ENCODE peak calls at places on chromosomes 7 and 10, in four cellular contexts. One of them, this sample, is unnamed.

GRCh38 chr10:103660364-103661197 is 167.1 kb downstream of the NEURL1 start:
- DNase-seq in stimulated activated CD4-positive, alpha-beta T cell treated with anti-CD3 and anti-CD28 coated beads, Interleukin-1b, Interleukin-23, amount 100 ng/mL, for 24 hours: no peak
- DNase-seq in HuH-7.5: no peak
- DNase-seq in activated CD8-positive, alpha-beta memory T cell treated with anti-CD3 and anti-CD28 coated beads, Interleukin-2, amount 50 U/mL, for 4 hours: no peak
- DNase-seq in this sample: no peak

GRCh38 chr7:77538186-77538907 is 1.3 kb downstream of the PTPN12 start:
- DNase-seq in stimulated activated CD4-positive, alpha-beta T cell treated with anti-CD3 and anti-CD28 coated beads, Interleukin-1b, Interleukin-23, amount 100 ng/mL, for 24 hours: no peak
- DNase-seq in HuH-7.5: peak; percentile 61
- DNase-seq in activated CD8-positive, alpha-beta memory T cell treated with anti-CD3 and anti-CD28 coated beads, Interleukin-2, amount 50 U/mL, for 4 hours: peak; percentile 24
- DNase-seq in this sample: peak; percentile 73

GRCh38 chr7:45112648-45113047 is 1.2 kb upstream of the TBRG4 start:
- DNase-seq in stimulated activated CD4-positive, alpha-beta T cell treated with anti-CD3 and anti-CD28 coated beads, Interleukin-1b, Interleukin-23, amount 100 ng/mL, for 24 hours: no peak
- DNase-seq in HuH-7.5: no peak
- DNase-seq in activated CD8-positive, alpha-beta memory T cell treated with anti-CD3 and anti-CD28 coated beads, Interleukin-2, amount 50 U/mL, for 4 hours: no peak
- DNase-seq in this sample: no peak

GRCh38 chr7:40598915-40599314 is 464.1 kb downstream of the SUGCT start:
- DNase-seq in stimulated activated CD4-positive, alpha-beta T cell treated with anti-CD3 and anti-CD28 coated beads, Interleukin-1b, Interleukin-23, amount 100 ng/mL, for 24 hours: no peak
- DNase-seq in HuH-7.5: no peak
- DNase-seq in activated CD8-positive, alpha-beta memory T cell treated with anti-CD3 and anti-CD28 coated beads, Interleukin-2, amount 50 U/mL, for 4 hours: no peak
- DNase-seq in this sample: no peak

GRCh38 chr10:48514263-48514662 is 90.6 kb downstream of the ARHGAP22 start:
- DNase-seq in stimulated activated CD4-positive, alpha-beta T cell treated with anti-CD3 and anti-CD28 coated beads, Interleukin-1b, Interleukin-23, amount 100 ng/mL, for 24 hours: no peak
- DNase-seq in HuH-7.5: no peak
- DNase-seq in activated CD8-positive, alpha-beta memory T cell treated with anti-CD3 and anti-CD28 coated beads, Interleukin-2, amount 50 U/mL, for 4 hours: no peak
- DNase-seq in this sample: no peak

GRCh38 chr10:102799691-102800435 is 37.4 kb downstream of the CYP17A1 start:
- DNase-seq in stimulated activated CD4-positive, alpha-beta T cell treated with anti-CD3 and anti-CD28 coated beads, Interleukin-1b, Interleukin-23, amount 100 ng/mL, for 24 hours: no peak
- DNase-seq in HuH-7.5: no peak
- DNase-seq in activated CD8-positive, alpha-beta memory T cell treated with anti-CD3 and anti-CD28 coated beads, Interleukin-2, amount 50 U/mL, for 4 hours: no peak
- DNase-seq in this sample: no peak

GRCh38 chr10:130200156-130201042 is 64.2 kb downstream of the GLRX3 start:
- DNase-seq in stimulated activated CD4-positive, alpha-beta T cell treated with anti-CD3 and anti-CD28 coated beads, Interleukin-1b, Interleukin-23, amount 100 ng/mL, for 24 hours: no peak
- DNase-seq in HuH-7.5: no peak
- DNase-seq in activated CD8-positive, alpha-beta memory T cell treated with anti-CD3 and anti-CD28 coated beads, Interleukin-2, amount 50 U/mL, for 4 hours: no peak
- DNase-seq in this sample: no peak

GRCh38 chr10:117563780-117564179 is 21.2 kb downstream of the EMX2 start:
- DNase-seq in stimulated activated CD4-positive, alpha-beta T cell treated with anti-CD3 and anti-CD28 coated beads, Interleukin-1b, Interleukin-23, amount 100 ng/mL, for 24 hours: no peak
- DNase-seq in HuH-7.5: no peak
- DNase-seq in activated CD8-positive, alpha-beta memory T cell treated with anti-CD3 and anti-CD28 coated beads, Interleukin-2, amount 50 U/mL, for 4 hours: no peak
- DNase-seq in this sample: no peak

GRCh38 chr7:28629216-28629848 is 217.0 kb downstream of the CREB5 start:
- DNase-seq in stimulated activated CD4-positive, alpha-beta T cell treated with anti-CD3 and anti-CD28 coated beads, Interleukin-1b, Interleukin-23, amount 100 ng/mL, for 24 hours: no peak
- DNase-seq in HuH-7.5: no peak
- DNase-seq in activated CD8-positive, alpha-beta memory T cell treated with anti-CD3 and anti-CD28 coated beads, Interleukin-2, amount 50 U/mL, for 4 hours: no peak
- DNase-seq in this sample: no peak

GRCh38 chr10:14712991-14713422 is 61.7 kb downstream of the FAM107B start:
- DNase-seq in stimulated activated CD4-positive, alpha-beta T cell treated with anti-CD3 and anti-CD28 coated beads, Interleukin-1b, Interleukin-23, amount 100 ng/mL, for 24 hours: no peak
- DNase-seq in HuH-7.5: no peak
- DNase-seq in activated CD8-positive, alpha-beta memory T cell treated with anti-CD3 and anti-CD28 coated beads, Interleukin-2, amount 50 U/mL, for 4 hours: no peak
- DNase-seq in this sample: no peak

GRCh38 chr7:47293884-47294568 is 287.9 kb downstream of the TNS3 start:
- DNase-seq in stimulated activated CD4-positive, alpha-beta T cell treated with anti-CD3 and anti-CD28 coated beads, Interleukin-1b, Interleukin-23, amount 100 ng/mL, for 24 hours: no peak
- DNase-seq in HuH-7.5: no peak
- DNase-seq in activated CD8-positive, alpha-beta memory T cell treated with anti-CD3 and anti-CD28 coated beads, Interleukin-2, amount 50 U/mL, for 4 hours: no peak
- DNase-seq in this sample: no peak

GRCh38 chr7:140689199-140690152 is 7.0 kb upstream of the NDUFB2 start:
- DNase-seq in stimulated activated CD4-positive, alpha-beta T cell treated with anti-CD3 and anti-CD28 coated beads, Interleukin-1b, Interleukin-23, amount 100 ng/mL, for 24 hours: no peak
- DNase-seq in HuH-7.5: no peak
- DNase-seq in activated CD8-positive, alpha-beta memory T cell treated with anti-CD3 and anti-CD28 coated beads, Interleukin-2, amount 50 U/mL, for 4 hours: no peak
- DNase-seq in this sample: no peak

GRCh38 chr7:119900996-119901395 is 372.0 kb upstream of the KCND2 start:
- DNase-seq in stimulated activated CD4-positive, alpha-beta T cell treated with anti-CD3 and anti-CD28 coated beads, Interleukin-1b, Interleukin-23, amount 100 ng/mL, for 24 hours: no peak
- DNase-seq in HuH-7.5: no peak
- DNase-seq in activated CD8-positive, alpha-beta memory T cell treated with anti-CD3 and anti-CD28 coated beads, Interleukin-2, amount 50 U/mL, for 4 hours: no peak
- DNase-seq in this sample: no peak

GRCh38 chr10:29356931-29357330 is 68.1 kb downstream of the LYZL1 start:
- DNase-seq in stimulated activated CD4-positive, alpha-beta T cell treated with anti-CD3 and anti-CD28 coated beads, Interleukin-1b, Interleukin-23, amount 100 ng/mL, for 24 hours: no peak
- DNase-seq in HuH-7.5: no peak
- DNase-seq in activated CD8-positive, alpha-beta memory T cell treated with anti-CD3 and anti-CD28 coated beads, Interleukin-2, amount 50 U/mL, for 4 hours: no peak
- DNase-seq in this sample: no peak

GRCh38 chr7:76380623-76380966 is 21.8 kb upstream of the YWHAG start:
- DNase-seq in stimulated activated CD4-positive, alpha-beta T cell treated with anti-CD3 and anti-CD28 coated beads, Interleukin-1b, Interleukin-23, amount 100 ng/mL, for 24 hours: no peak
- DNase-seq in HuH-7.5: no peak
- DNase-seq in activated CD8-positive, alpha-beta memory T cell treated with anti-CD3 and anti-CD28 coated beads, Interleukin-2, amount 50 U/mL, for 4 hours: no peak
- DNase-seq in this sample: no peak

GRCh38 chr7:134690614-134691504 is 44.2 kb downstream of the BPGM start:
- DNase-seq in stimulated activated CD4-positive, alpha-beta T cell treated with anti-CD3 and anti-CD28 coated beads, Interleukin-1b, Interleukin-23, amount 100 ng/mL, for 24 hours: no peak
- DNase-seq in HuH-7.5: no peak
- DNase-seq in activated CD8-positive, alpha-beta memory T cell treated with anti-CD3 and anti-CD28 coated beads, Interleukin-2, amount 50 U/mL, for 4 hours: no peak
- DNase-seq in this sample: no peak

GRCh38 chr10:71799785-71800453 is 26.6 kb upstream of the VSIR start:
- DNase-seq in stimulated activated CD4-positive, alpha-beta T cell treated with anti-CD3 and anti-CD28 coated beads, Interleukin-1b, Interleukin-23, amount 100 ng/mL, for 24 hours: no peak
- DNase-seq in HuH-7.5: no peak
- DNase-seq in activated CD8-positive, alpha-beta memory T cell treated with anti-CD3 and anti-CD28 coated beads, Interleukin-2, amount 50 U/mL, for 4 hours: no peak
- DNase-seq in this sample: no peak

GRCh38 chr10:124428207-124428777 is 9.6 kb upstream of the OAT start:
- DNase-seq in stimulated activated CD4-positive, alpha-beta T cell treated with anti-CD3 and anti-CD28 coated beads, Interleukin-1b, Interleukin-23, amount 100 ng/mL, for 24 hours: no peak
- DNase-seq in HuH-7.5: no peak
- DNase-seq in activated CD8-positive, alpha-beta memory T cell treated with anti-CD3 and anti-CD28 coated beads, Interleukin-2, amount 50 U/mL, for 4 hours: no peak
- DNase-seq in this sample: no peak

GRCh38 chr7:13989138-13989943 is at the start of gene ETV1:
- DNase-seq in stimulated activated CD4-positive, alpha-beta T cell treated with anti-CD3 and anti-CD28 coated beads, Interleukin-1b, Interleukin-23, amount 100 ng/mL, for 24 hours: no peak
- DNase-seq in HuH-7.5: peak; percentile 51
- DNase-seq in activated CD8-positive, alpha-beta memory T cell treated with anti-CD3 and anti-CD28 coated beads, Interleukin-2, amount 50 U/mL, for 4 hours: no peak
- DNase-seq in this sample: peak; percentile 31

GRCh38 chr10:50883624-50884023 is 1.8 kb downstream of the A1CF start:
- DNase-seq in stimulated activated CD4-positive, alpha-beta T cell treated with anti-CD3 and anti-CD28 coated beads, Interleukin-1b, Interleukin-23, amount 100 ng/mL, for 24 hours: no peak
- DNase-seq in HuH-7.5: no peak
- DNase-seq in activated CD8-positive, alpha-beta memory T cell treated with anti-CD3 and anti-CD28 coated beads, Interleukin-2, amount 50 U/mL, for 4 hours: no peak
- DNase-seq in this sample: no peak

GRCh38 chr10:34223658-34224057 is 591.4 kb downstream of the PARD3 start:
- DNase-seq in stimulated activated CD4-positive, alpha-beta T cell treated with anti-CD3 and anti-CD28 coated beads, Interleukin-1b, Interleukin-23, amount 100 ng/mL, for 24 hours: no peak
- DNase-seq in HuH-7.5: no peak
- DNase-seq in activated CD8-positive, alpha-beta memory T cell treated with anti-CD3 and anti-CD28 coated beads, Interleukin-2, amount 50 U/mL, for 4 hours: no peak
- DNase-seq in this sample: no peak

GRCh38 chr10:94131885-94132284 is 138.2 kb downstream of the PLCE1 start:
- DNase-seq in stimulated activated CD4-positive, alpha-beta T cell treated with anti-CD3 and anti-CD28 coated beads, Interleukin-1b, Interleukin-23, amount 100 ng/mL, for 24 hours: no peak
- DNase-seq in HuH-7.5: no peak
- DNase-seq in activated CD8-positive, alpha-beta memory T cell treated with anti-CD3 and anti-CD28 coated beads, Interleukin-2, amount 50 U/mL, for 4 hours: no peak
- DNase-seq in this sample: no peak

GRCh38 chr10:94627511-94627910 is 56.0 kb upstream of the CYP2C18 start:
- DNase-seq in stimulated activated CD4-positive, alpha-beta T cell treated with anti-CD3 and anti-CD28 coated beads, Interleukin-1b, Interleukin-23, amount 100 ng/mL, for 24 hours: no peak
- DNase-seq in HuH-7.5: no peak
- DNase-seq in activated CD8-positive, alpha-beta memory T cell treated with anti-CD3 and anti-CD28 coated beads, Interleukin-2, amount 50 U/mL, for 4 hours: no peak
- DNase-seq in this sample: no peak

GRCh38 chr7:98772242-98772603 is 97.6 kb downstream of the TMEM130 start:
- DNase-seq in stimulated activated CD4-positive, alpha-beta T cell treated with anti-CD3 and anti-CD28 coated beads, Interleukin-1b, Interleukin-23, amount 100 ng/mL, for 24 hours: no peak
- DNase-seq in HuH-7.5: no peak
- DNase-seq in activated CD8-positive, alpha-beta memory T cell treated with anti-CD3 and anti-CD28 coated beads, Interleukin-2, amount 50 U/mL, for 4 hours: no peak
- DNase-seq in this sample: no peak

GRCh38 chr10:79336739-79337138 is 10.5 kb upstream of the PPIF start:
- DNase-seq in stimulated activated CD4-positive, alpha-beta T cell treated with anti-CD3 and anti-CD28 coated beads, Interleukin-1b, Interleukin-23, amount 100 ng/mL, for 24 hours: no peak
- DNase-seq in HuH-7.5: no peak
- DNase-seq in activated CD8-positive, alpha-beta memory T cell treated with anti-CD3 and anti-CD28 coated beads, Interleukin-2, amount 50 U/mL, for 4 hours: no peak
- DNase-seq in this sample: no peak

GRCh38 chr10:58956926-58957325 is 219.5 kb upstream of the PHYHIPL start:
- DNase-seq in stimulated activated CD4-positive, alpha-beta T cell treated with anti-CD3 and anti-CD28 coated beads, Interleukin-1b, Interleukin-23, amount 100 ng/mL, for 24 hours: no peak
- DNase-seq in HuH-7.5: no peak
- DNase-seq in activated CD8-positive, alpha-beta memory T cell treated with anti-CD3 and anti-CD28 coated beads, Interleukin-2, amount 50 U/mL, for 4 hours: no peak
- DNase-seq in this sample: no peak

GRCh38 chr10:11024596-11024995 is 6.9 kb downstream of the CELF2 start:
- DNase-seq in stimulated activated CD4-positive, alpha-beta T cell treated with anti-CD3 and anti-CD28 coated beads, Interleukin-1b, Interleukin-23, amount 100 ng/mL, for 24 hours: no peak
- DNase-seq in HuH-7.5: no peak
- DNase-seq in activated CD8-positive, alpha-beta memory T cell treated with anti-CD3 and anti-CD28 coated beads, Interleukin-2, amount 50 U/mL, for 4 hours: no peak
- DNase-seq in this sample: no peak

GRCh38 chr10:18607979-18608378 is 43.4 kb downstream of the NSUN6 start:
- DNase-seq in stimulated activated CD4-positive, alpha-beta T cell treated with anti-CD3 and anti-CD28 coated beads, Interleukin-1b, Interleukin-23, amount 100 ng/mL, for 24 hours: no peak
- DNase-seq in HuH-7.5: no peak
- DNase-seq in activated CD8-positive, alpha-beta memory T cell treated with anti-CD3 and anti-CD28 coated beads, Interleukin-2, amount 50 U/mL, for 4 hours: no peak
- DNase-seq in this sample: no peak

GRCh38 chr7:77202544-77202976 is 2.9 kb upstream of the FGL2 start:
- DNase-seq in stimulated activated CD4-positive, alpha-beta T cell treated with anti-CD3 and anti-CD28 coated beads, Interleukin-1b, Interleukin-23, amount 100 ng/mL, for 24 hours: no peak
- DNase-seq in HuH-7.5: no peak
- DNase-seq in activated CD8-positive, alpha-beta memory T cell treated with anti-CD3 and anti-CD28 coated beads, Interleukin-2, amount 50 U/mL, for 4 hours: no peak
- DNase-seq in this sample: no peak

GRCh38 chr7:95686109-95686508 is 86.2 kb upstream of the DYNC1I1 start:
- DNase-seq in stimulated activated CD4-positive, alpha-beta T cell treated with anti-CD3 and anti-CD28 coated beads, Interleukin-1b, Interleukin-23, amount 100 ng/mL, for 24 hours: no peak
- DNase-seq in HuH-7.5: no peak
- DNase-seq in activated CD8-positive, alpha-beta memory T cell treated with anti-CD3 and anti-CD28 coated beads, Interleukin-2, amount 50 U/mL, for 4 hours: no peak
- DNase-seq in this sample: no peak

GRCh38 chr10:133307776-133308430 is 769 bp downstream of the TUBGCP2 start:
- DNase-seq in stimulated activated CD4-positive, alpha-beta T cell treated with anti-CD3 and anti-CD28 coated beads, Interleukin-1b, Interleukin-23, amount 100 ng/mL, for 24 hours: peak; percentile 77
- DNase-seq in HuH-7.5: peak; percentile 67
- DNase-seq in activated CD8-positive, alpha-beta memory T cell treated with anti-CD3 and anti-CD28 coated beads, Interleukin-2, amount 50 U/mL, for 4 hours: peak; percentile 89
- DNase-seq in this sample: peak; percentile 66

GRCh38 chr7:96235281-96235680 is 86.6 kb downstream of the SLC25A13 start:
- DNase-seq in stimulated activated CD4-positive, alpha-beta T cell treated with anti-CD3 and anti-CD28 coated beads, Interleukin-1b, Interleukin-23, amount 100 ng/mL, for 24 hours: no peak
- DNase-seq in HuH-7.5: no peak
- DNase-seq in activated CD8-positive, alpha-beta memory T cell treated with anti-CD3 and anti-CD28 coated beads, Interleukin-2, amount 50 U/mL, for 4 hours: no peak
- DNase-seq in this sample: no peak

GRCh38 chr7:75795831-75796285 is 17.7 kb downstream of the CCL24 start:
- DNase-seq in stimulated activated CD4-positive, alpha-beta T cell treated with anti-CD3 and anti-CD28 coated beads, Interleukin-1b, Interleukin-23, amount 100 ng/mL, for 24 hours: no peak
- DNase-seq in HuH-7.5: no peak
- DNase-seq in activated CD8-positive, alpha-beta memory T cell treated with anti-CD3 and anti-CD28 coated beads, Interleukin-2, amount 50 U/mL, for 4 hours: no peak
- DNase-seq in this sample: no peak

GRCh38 chr10:56605043-56605442 is 244.0 kb upstream of the ZWINT start:
- DNase-seq in stimulated activated CD4-positive, alpha-beta T cell treated with anti-CD3 and anti-CD28 coated beads, Interleukin-1b, Interleukin-23, amount 100 ng/mL, for 24 hours: no peak
- DNase-seq in HuH-7.5: no peak
- DNase-seq in activated CD8-positive, alpha-beta memory T cell treated with anti-CD3 and anti-CD28 coated beads, Interleukin-2, amount 50 U/mL, for 4 hours: no peak
- DNase-seq in this sample: no peak

GRCh38 chr7:131105803-131106680 is 221.6 kb upstream of the MKLN1 start:
- DNase-seq in stimulated activated CD4-positive, alpha-beta T cell treated with anti-CD3 and anti-CD28 coated beads, Interleukin-1b, Interleukin-23, amount 100 ng/mL, for 24 hours: peak; percentile 71
- DNase-seq in HuH-7.5: peak; percentile 89
- DNase-seq in activated CD8-positive, alpha-beta memory T cell treated with anti-CD3 and anti-CD28 coated beads, Interleukin-2, amount 50 U/mL, for 4 hours: peak; percentile 90
- DNase-seq in this sample: peak; percentile 64

GRCh38 chr10:48703776-48704555 is 19.3 kb downstream of the WDFY4 start:
- DNase-seq in stimulated activated CD4-positive, alpha-beta T cell treated with anti-CD3 and anti-CD28 coated beads, Interleukin-1b, Interleukin-23, amount 100 ng/mL, for 24 hours: no peak
- DNase-seq in HuH-7.5: no peak
- DNase-seq in activated CD8-positive, alpha-beta memory T cell treated with anti-CD3 and anti-CD28 coated beads, Interleukin-2, amount 50 U/mL, for 4 hours: no peak
- DNase-seq in this sample: no peak

This sample was measured in omental fat pad.